ENCODE peak calls at places on chromosomes 6 and 20, in five cellular contexts. E is tibial artery, N is gastrocnemius medialis, D is heart left ventricle, Q is H9. W is an unnamed sample.
A peak's percentile ranks its signal among the peaks of the same experiment; 100 is the strongest.

GRCh38 chr20:53883098-53883762 is 187.2 kb downstream of the BCAS1 start:
- DNase-seq in E (no peak), N (no peak), D (no peak), Q (no peak), W (no peak)

GRCh38 chr6:13811627-13812358 is 2.6 kb downstream of the MCUR1 start:
- DNase-seq in E (no peak), N (no peak), D (peak; percentile 18), Q (no peak), W (no peak)

GRCh38 chr6:132798820-132799538 is 542 bp upstream of the SLC18B1 start:
- DNase-seq in E (peak; percentile 70), N (peak; percentile 56), D (peak; percentile 64), Q (peak; percentile 77), W (peak; percentile 75)

GRCh38 chr20:58306421-58307261 is 2.9 kb upstream of the RAB22A start:
- DNase-seq in E (peak; percentile 69), N (no peak), D (peak; percentile 23), Q (no peak), W (no peak)

GRCh38 chr6:135411339-135411738 is 86.2 kb downstream of the AHI1 start:
- DNase-seq in E (no peak), N (no peak), D (no peak), Q (no peak), W (no peak)

GRCh38 chr6:79246891-79247290 is 12.4 kb upstream of the HMGN3 start:
- DNase-seq in E (no peak), N (no peak), D (no peak), Q (no peak), W (no peak)

GRCh38 chr6:158766621-158767435 is 52.3 kb downstream of the EZR start:
- DNase-seq in E (peak; percentile 51), N (no peak), D (no peak), Q (no peak), W (peak; percentile 56)

GRCh38 chr20:25252686-25253421 is 5.0 kb downstream of the PYGB start:
- DNase-seq in E (peak; percentile 46), N (no peak), D (no peak), Q (peak; percentile 21), W (no peak)

GRCh38 chr6:105650367-105650766 is 247.5 kb upstream of the PREP start:
- DNase-seq in E (no peak), N (no peak), D (no peak), Q (no peak), W (no peak)

GRCh38 chr6:30263734-30264133 is 50.5 kb upstream of the TRIM26 start:
- DNase-seq in E (no peak), N (no peak), D (no peak), Q (no peak), W (no peak)

GRCh38 chr20:63829943-63830820 is 882 bp downstream of the ZBTB46 start:
- DNase-seq in E (no peak), N (no peak), D (no peak), Q (no peak), W (no peak)

GRCh38 chr6:144215402-144215931 is 65.2 kb downstream of the STX11 start:
- DNase-seq in E (peak; percentile 71), N (no peak), D (no peak), Q (no peak), W (no peak)

GRCh38 chr6:144217264-144217663 is 66.9 kb downstream of the STX11 start:
- DNase-seq in E (no peak), N (no peak), D (no peak), Q (no peak), W (no peak)

GRCh38 chr6:144217797-144218196 is 67.3 kb upstream of the UTRN start:
- DNase-seq in E (no peak), N (no peak), D (no peak), Q (no peak), W (no peak)

GRCh38 chr6:144215932-144216667 is 65.8 kb downstream of the STX11 start:
- DNase-seq in E (peak; percentile 98), N (peak; percentile 88), D (peak; percentile 93), Q (peak; percentile 95), W (peak; percentile 97)

DNA sequence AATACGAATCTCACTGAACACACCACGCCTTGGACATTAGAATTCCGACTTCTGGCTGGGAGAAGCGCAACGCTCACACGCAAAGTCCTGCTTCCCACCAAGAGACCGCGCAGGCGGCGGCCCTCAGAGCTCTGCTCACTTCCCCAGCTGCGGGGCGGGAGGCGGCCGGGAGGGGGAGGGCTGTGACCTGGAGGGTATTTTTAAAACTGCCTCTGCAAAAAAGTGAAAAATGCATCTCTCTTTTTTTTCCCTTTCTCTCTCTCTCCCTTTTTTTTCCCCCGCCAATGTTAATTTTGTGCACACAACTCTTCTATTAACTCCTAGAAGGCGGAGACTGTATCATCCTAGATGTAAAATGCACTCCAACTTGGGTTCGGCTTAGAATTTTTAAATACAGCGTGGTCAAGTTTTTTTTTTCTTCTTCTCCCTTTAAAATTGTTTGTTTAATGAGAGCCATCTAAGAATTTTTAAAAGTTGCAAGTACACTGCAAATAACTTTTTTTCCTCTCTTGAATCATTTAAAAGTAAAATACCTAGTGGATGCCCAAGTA is 66.4 kb downstream of the STX11 start:
- DNase-seq in E (no peak), N (no peak), D (peak; percentile 78), Q (no peak), W (no peak)
- TF ChIP-seq CTCF in E (no peak), N (no peak), D (no peak), Q (no peak), W (peak; percentile 20)

GRCh38 chr6:143539723-143540122 is 28.2 kb upstream of the FUCA2 start:
- DNase-seq in E (no peak), N (no peak), D (no peak), Q (peak; percentile 50), W (no peak)
- H3K4me1 ChIP-seq in E (no peaks in the 10 kb centered on the region), N (peaks cover 7% of the 10 kb centered on the region), D (no peaks in the 10 kb centered on the region), Q (peaks cover 4% of the 10 kb centered on the region), W (no peaks in the 10 kb centered on the region)

GRCh38 chr20:20711413-20711812 is 1.0 kb downstream of the RALGAPA2 start:
- DNase-seq in E (no peak), N (peak; percentile 44), D (no peak), Q (no peak), W (no peak)

GRCh38 chr20:20709858-20710257 is 2.6 kb downstream of the RALGAPA2 start:
- DNase-seq in E (no peak), N (no peak), D (no peak), Q (no peak), W (no peak)

GRCh38 chr20:20712004-20712473 is 405 bp downstream of the RALGAPA2 start:
- DNase-seq in E (no peak), N (peak; percentile 37), D (no peak), Q (no peak), W (no peak)

GRCh38 chr20:20710443-20710842 is 2.0 kb downstream of the RALGAPA2 start:
- DNase-seq in E (no peak), N (no peak), D (no peak), Q (no peak), W (no peak)

GRCh38 chr20:20710847-20711315 is 1.6 kb downstream of the RALGAPA2 start:
- DNase-seq in E (no peak), N (peak; percentile 30), D (no peak), Q (no peak), W (no peak)
- H3K27ac ChIP-seq in E (no peak overlapping the region), N (peak overlapping the region; percentile 98), D (no peak overlapping the region), Q (no peak overlapping the region), W (peak overlapping the region; percentile 82)

DNA sequence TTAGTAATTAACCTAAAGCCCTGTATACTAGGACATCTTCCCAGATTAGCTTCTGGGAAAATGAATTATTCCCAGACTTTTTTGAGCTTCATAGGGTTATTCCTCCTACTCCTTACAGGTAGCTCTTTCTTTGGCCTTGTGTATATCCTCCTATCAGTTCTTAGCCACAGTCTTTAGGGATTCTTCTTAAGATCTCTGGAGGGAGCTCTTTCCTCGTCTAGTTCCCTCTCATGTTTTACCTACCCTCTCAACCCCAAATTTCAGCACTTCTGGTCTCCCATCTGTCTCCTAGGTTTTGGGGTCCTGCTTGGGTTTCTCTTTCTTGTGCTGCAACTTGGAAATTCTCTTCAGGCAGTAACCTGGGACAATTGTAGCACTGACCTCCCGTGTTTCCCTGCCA is 46.4 kb upstream of the SLC35B3 start:
- DNase-seq in E (no peak), N (no peak), D (no peak), Q (no peak), W (no peak)
- TF ChIP-seq CTCF in E (no peak), N (no peak), D (no peak), Q (peak; percentile 60), W (no peak)

DNA sequence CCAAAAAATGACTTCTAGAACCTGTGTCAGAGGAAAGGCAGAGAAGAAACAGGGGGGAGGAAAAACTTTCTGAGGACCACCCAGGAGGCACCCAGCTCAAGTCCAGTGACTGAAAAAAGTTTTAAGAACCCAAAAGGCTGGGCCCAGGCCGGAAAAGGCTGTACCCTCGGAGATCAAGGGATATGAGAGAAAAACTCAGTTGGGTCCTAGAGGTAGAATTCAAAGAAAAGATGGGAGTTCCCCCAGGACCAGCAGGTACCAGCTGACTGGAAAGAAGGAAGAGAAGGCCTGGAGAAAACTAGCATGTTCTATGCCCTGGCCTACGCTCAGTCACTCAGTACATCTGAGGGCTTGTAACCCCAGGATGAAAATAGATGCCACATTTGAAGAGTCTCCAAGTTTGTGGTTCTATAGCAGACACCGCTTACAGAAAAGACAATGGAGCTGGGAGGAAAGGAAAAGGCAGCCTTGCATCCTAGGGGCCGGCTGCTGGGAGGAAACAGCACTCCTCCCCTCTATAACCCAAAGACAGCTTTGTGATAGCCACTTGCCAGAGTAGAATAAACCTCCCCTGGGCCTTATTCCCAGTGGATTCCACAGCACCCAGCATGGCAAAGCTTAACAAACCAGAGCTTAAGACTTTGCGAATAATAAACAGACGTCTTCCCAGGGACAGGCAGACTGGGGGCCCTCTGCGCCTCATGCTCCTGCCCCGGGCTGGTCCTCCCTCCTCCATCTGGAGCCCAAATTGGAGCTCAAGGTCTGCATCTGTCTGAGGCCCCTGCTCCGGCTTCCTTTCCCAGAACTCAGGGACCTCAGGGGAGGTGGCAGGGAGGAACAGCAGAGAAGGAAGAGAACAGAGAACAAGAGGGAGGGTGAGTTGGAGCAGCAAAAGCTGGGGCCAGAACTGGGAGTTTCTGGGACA is 8.9 kb upstream of the TAF8 start:
- DNase-seq in E (peak; percentile 48), N (no peak), D (peak; percentile 55), Q (no peak), W (peak; percentile 35)
- H3K4me1 ChIP-seq in E (peaks cover 26% of the 10 kb centered on the region), N (peaks cover 7% of the 10 kb centered on the region), D (peaks cover 41% of the 10 kb centered on the region), Q (peaks cover 3% of the 10 kb centered on the region), W (peaks cover 69% of the 10 kb centered on the region)

DNA sequence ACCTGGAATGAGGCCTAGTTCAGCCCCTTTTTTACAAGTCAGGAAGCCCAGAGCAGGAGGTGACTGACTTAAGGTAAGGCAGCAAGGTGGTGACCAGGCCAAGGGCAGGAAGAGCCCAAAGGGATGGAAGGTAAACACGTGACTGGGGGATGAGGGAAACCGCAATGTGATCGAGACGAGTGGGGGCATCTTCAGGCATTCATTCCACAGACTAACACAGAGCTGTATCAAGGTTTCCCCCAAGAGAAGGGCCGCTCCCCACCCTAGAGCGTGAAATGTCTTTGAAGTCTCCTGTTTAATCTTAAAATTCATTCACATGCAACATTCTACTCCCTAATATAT is 76.3 kb upstream of the PIM1 start:
- DNase-seq in E (no peak), N (no peak), D (no peak), Q (no peak), W (no peak)
- H3K27ac ChIP-seq in E (no peak overlapping the region), N (no peak overlapping the region), D (no peak overlapping the region), Q (no peak overlapping the region), W (no peak overlapping the region)

DNA sequence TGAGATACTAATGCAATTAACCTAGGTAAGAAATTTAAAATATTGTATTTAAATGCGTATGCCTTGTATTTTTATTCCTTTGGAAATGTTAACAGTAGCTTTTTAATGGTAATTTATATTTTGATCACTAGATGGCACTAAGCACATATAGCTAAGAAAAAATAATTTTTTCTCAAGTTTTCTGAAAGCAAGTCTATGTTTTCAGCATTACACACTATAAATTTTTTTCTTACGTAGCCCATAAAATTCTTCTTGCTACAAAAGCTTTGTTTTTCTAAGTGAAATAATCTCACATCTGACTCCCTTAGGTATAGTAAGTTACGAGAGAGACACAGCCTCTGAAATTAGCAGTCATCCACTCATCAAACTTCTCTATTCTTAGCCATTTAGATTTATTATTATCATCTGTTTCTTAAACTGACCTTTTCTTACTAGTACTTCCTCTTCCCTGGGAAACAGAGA is 35.7 kb downstream of the TSPYL4 start:
- DNase-seq in E (no peak), N (no peak), D (no peak), Q (no peak), W (no peak)
- TF ChIP-seq CTCF in E (peak; percentile 46), N (no peak), D (peak; percentile 51), Q (peak; percentile 66), W (no peak)